ENCODE peak calls at places on chromosomes 6 and 20, in seven cellular contexts. M is GM13976, H is NCI-H748 treated with DMSO at 0.1 percent for 48 hours, I is GOT3, R is GM12878, X is NCI-H1105 treated with DMSO at 0.1 percent for 48 hours, F is choroid plexus epithelial cell. C is an unnamed sample.

GRCh38 chr6:115271434-115271833 is 789.3 kb downstream of the FRK start:
- DNase-seq in H (no peak), I (no peak), M (no peak), X (no peak), F (no peak), R (no peak), C (no peak)

GRCh38 chr6:145758086-145758485 is 22.8 kb upstream of the EPM2A start:
- DNase-seq in X (no peak), F (no peak), H (no peak), I (no peak), R (no peak), M (no peak), C (no peak)

GRCh38 chr6:108115598-108116058 is 41.1 kb upstream of the OSTM1 start:
- DNase-seq in F (peak; percentile 48), M (peak; percentile 64), R (no peak), H (peak; percentile 35), X (peak; percentile 13), I (no peak), C (peak; percentile 65)

GRCh38 chr20:49792006-49792405 is 20.6 kb upstream of the SLC9A8 start:
- DNase-seq in H (no peak), I (no peak), R (no peak), M (no peak), X (no peak), F (peak; percentile 29), C (no peak)

GRCh38 chr6:1767481-1768246 is 157.9 kb downstream of the FOXC1 start:
- DNase-seq in M (no peak), I (no peak), F (peak; percentile 51), H (peak; percentile 56), R (no peak), X (no peak), C (no peak)

GRCh38 chr6:144544266-144544830 is 259.2 kb downstream of the UTRN start:
- DNase-seq in H (no peak), X (no peak), M (peak; percentile 28), I (no peak), R (no peak), F (no peak), C (no peak)

GRCh38 chr6:133441491-133441890 is 200.3 kb downstream of the EYA4 start:
- DNase-seq in X (no peak), M (no peak), H (no peak), F (no peak), I (no peak), R (no peak), C (no peak)

GRCh38 chr6:13044390-13044789 is 283.9 kb downstream of the TBC1D7 start:
- DNase-seq in H (no peak), X (no peak), M (no peak), F (peak; percentile 5), R (no peak), I (no peak), C (peak; percentile 13)

GRCh38 chr6:35668708-35669440 is 19.8 kb downstream of the FKBP5 start:
- DNase-seq in R (no peak), X (no peak), M (no peak), F (no peak), I (no peak), H (no peak), C (no peak)

GRCh38 chr6:87590989-87591388 is 1.1 kb downstream of the ORC3 start:
- DNase-seq in H (no peak), I (no peak), R (no peak), M (no peak), F (no peak), X (no peak), C (no peak)

GRCh38 chr6:89952361-89952680 is 58.1 kb downstream of the GJA10 start:
- DNase-seq in X (peak; percentile 17), I (no peak), H (no peak), M (no peak), R (no peak), F (no peak), C (no peak)

GRCh38 chr6:94510877-94511276 is 1066.5 kb upstream of the MANEA start:
- DNase-seq in I (no peak), R (no peak), H (no peak), X (no peak), F (no peak), M (peak; percentile 12), C (no peak)

GRCh38 chr20:7673841-7674240 is 266.4 kb downstream of the HAO1 start:
- DNase-seq in R (no peak), H (no peak), X (no peak), F (peak; percentile 83), M (no peak), I (no peak), C (no peak)

GRCh38 chr6:37460805-37461204 is 27.8 kb downstream of the CMTR1 start:
- DNase-seq in F (no peak), R (no peak), X (no peak), H (no peak), I (no peak), M (no peak), C (no peak)

GRCh38 chr6:154579046-154579823 is 68.8 kb upstream of the CNKSR3 start:
- DNase-seq in H (no peak), X (no peak), M (no peak), F (no peak), R (no peak), I (no peak), C (no peak)

GRCh38 chr6:6781172-6781876 is 192.8 kb downstream of the LY86 start:
- DNase-seq in H (no peak), F (peak; percentile 58), M (no peak), X (no peak), I (peak; percentile 36), R (no peak), C (no peak)

GRCh38 chr6:40774932-40775331 is 187.8 kb upstream of the LRFN2 start:
- DNase-seq in R (no peak), F (peak; percentile 27), M (no peak), X (no peak), H (peak; percentile 21), I (no peak), C (no peak)

GRCh38 chr6:9138856-9139426 is 703.6 kb upstream of the SLC35B3 start:
- DNase-seq in I (no peak), M (no peak), R (no peak), H (no peak), F (no peak), X (peak; percentile 40), C (no peak)

GRCh38 chr6:56555438-56555872 is 87.2 kb downstream of the DST start:
- DNase-seq in H (peak; percentile 50), M (no peak), I (no peak), X (peak; percentile 22), F (peak; percentile 79), R (no peak), C (no peak)

GRCh38 chr6:37168809-37169457 is 1.0 kb upstream of the PIM1 start:
- DNase-seq in H (peak; percentile 53), R (no peak), I (no peak), M (peak; percentile 33), F (peak; percentile 69), X (peak; percentile 70), C (no peak)

GRCh38 chr6:52570291-52570700 is 6.6 kb downstream of the TRAM2 start:
- DNase-seq in R (no peak), M (no peak), H (no peak), I (no peak), F (no peak), X (peak; percentile 66), C (no peak)

GRCh38 chr6:5030596-5031136 is 26.8 kb upstream of the RPP40 start:
- DNase-seq in R (peak; percentile 57), X (peak; percentile 79), F (peak; percentile 92), H (peak; percentile 86), M (peak; percentile 87), I (peak; percentile 23), C (peak; percentile 81)

GRCh38 chr20:63859166-63859699 is 2.1 kb upstream of the ABHD16B start:
- DNase-seq in H (no peak), X (no peak), I (no peak), F (no peak), M (no peak), R (no peak), C (no peak)

GRCh38 chr6:7184502-7184901 is 76.7 kb downstream of the RREB1 start:
- DNase-seq in H (no peak), I (no peak), X (no peak), F (no peak), R (no peak), M (no peak), C (no peak)

GRCh38 chr6:43668151-43669028 is 19.2 kb downstream of the MRPS18A start:
- DNase-seq in R (peak; percentile 61), X (peak; percentile 68), I (no peak), F (peak; percentile 54), M (peak; percentile 79), H (peak; percentile 96), C (peak; percentile 65)